ENCODE peak calls at places on chromosomes 5 and 9, in seven cellular contexts. I is H9, Z is body of pancreas, U is pancreas, F is heart left ventricle, K is heart right ventricle, L is tibial nerve. S is an unnamed sample.

GRCh38 chr9:18638448-18639249 is 164.7 kb downstream of the ADAMTSL1 start:
- DNase-seq in I (no peak), Z (no peak), U (no peak), F (no peak), K (no peak), L (no peak), S (no peak)

GRCh38 chr5:101561018-101561417 is 657.9 kb upstream of the ST8SIA4 start:
- DNase-seq in I (no peak), Z (no peak), U (no peak), F (no peak), K (no peak), L (no peak), S (no peak)

GRCh38 chr5:15940905-15941304 is 238.7 kb downstream of the MARCHF11 start:
- DNase-seq in I (no peak), Z (no peak), U (no peak), F (no peak), K (no peak), L (no peak), S (no peak)

GRCh38 chr9:120396926-120397325 is 183.0 kb downstream of the CDK5RAP2 start:
- DNase-seq in I (no peak), Z (no peak), U (no peak), F (no peak), K (no peak), L (no peak), S (no peak)

GRCh38 chr9:94084314-94084713 is at the start of gene PTPDC1:
- DNase-seq in I (peak; percentile 83), Z (no peak), U (no peak), F (no peak), K (peak; percentile 11), L (peak; percentile 15), S (no peak)

GRCh38 chr9:272251-273213 is 57.9 kb downstream of the DOCK8 start:
- DNase-seq in I (no peak), Z (peak; percentile 52), U (no peak), F (peak; percentile 30), K (no peak), L (no peak), S (no peak)

GRCh38 chr5:68378204-68378830 is 162.8 kb downstream of the PIK3R1 start:
- DNase-seq in I (no peak), Z (no peak), U (no peak), F (no peak), K (no peak), L (no peak), S (no peak)

GRCh38 chr5:2049876-2050275 is 167.2 kb upstream of the IRX4 start:
- DNase-seq in I (no peak), Z (no peak), U (no peak), F (no peak), K (no peak), L (no peak), S (no peak)

GRCh38 chr9:115597330-115597729 is 479.4 kb upstream of the TNC start:
- DNase-seq in I (no peak), Z (no peak), U (no peak), F (no peak), K (no peak), L (no peak), S (no peak)

GRCh38 chr9:38208206-38208901 is 139.3 kb upstream of the SHB start:
- DNase-seq in I (no peak), Z (peak; percentile 66), U (peak; percentile 40), F (no peak), K (no peak), L (no peak), S (no peak)

GRCh38 chr5:7391688-7392400 is 4.1 kb upstream of the ADCY2 start:
- DNase-seq in I (no peak), Z (peak; percentile 24), U (no peak), F (no peak), K (no peak), L (no peak), S (no peak)

GRCh38 chr9:109047259-109047658 is 34.0 kb upstream of the CTNNAL1 start:
- DNase-seq in I (no peak), Z (no peak), U (no peak), F (no peak), K (no peak), L (no peak), S (no peak)

GRCh38 chr9:14271078-14271673 is 42.8 kb downstream of the NFIB start:
- DNase-seq in I (peak; percentile 37), Z (peak; percentile 54), U (peak; percentile 40), F (peak; percentile 72), K (peak; percentile 71), L (peak; percentile 57), S (peak; percentile 74)

GRCh38 chr5:145775893-145776444 is 59.2 kb downstream of the PRELID2 start:
- DNase-seq in I (no peak), Z (peak; percentile 40), U (no peak), F (peak; percentile 36), K (no peak), L (no peak), S (no peak)

GRCh38 chr5:24621809-24622208 is 23.0 kb downstream of the CDH10 start:
- DNase-seq in I (no peak), Z (peak; percentile 18), U (no peak), F (no peak), K (no peak), L (peak; percentile 26), S (peak; percentile 15)

GRCh38 chr9:7402704-7403389 is 396.7 kb downstream of the DMAC1 start:
- DNase-seq in I (no peak), Z (no peak), U (no peak), F (no peak), K (no peak), L (no peak), S (no peak)

GRCh38 chr9:19133549-19134345 is 6.5 kb upstream of the PLIN2 start:
- DNase-seq in I (no peak), Z (no peak), U (no peak), F (no peak), K (no peak), L (no peak), S (no peak)

GRCh38 chr5:65809817-65810531 is 88.0 kb downstream of the NLN start:
- DNase-seq in I (no peak), Z (peak; percentile 31), U (no peak), F (peak; percentile 63), K (peak; percentile 56), L (peak; percentile 24), S (peak; percentile 68)

GRCh38 chr9:128099932-128100491 is 27.5 kb downstream of the PTGES2 start:
- DNase-seq in I (no peak), Z (peak; percentile 45), U (peak; percentile 60), F (peak; percentile 73), K (no peak), L (no peak), S (no peak)

GRCh38 chr9:95770653-95771131 is 104.8 kb upstream of the ERCC6L2 start:
- DNase-seq in I (no peak), Z (no peak), U (no peak), F (no peak), K (no peak), L (no peak), S (no peak)

GRCh38 chr5:174329738-174330137 is 284.2 kb downstream of the NSG2 start:
- DNase-seq in I (no peak), Z (no peak), U (no peak), F (no peak), K (no peak), L (no peak), S (no peak)

GRCh38 chr5:103224894-103225246 is 33.7 kb upstream of the MACIR start:
- DNase-seq in I (no peak), Z (no peak), U (no peak), F (no peak), K (no peak), L (no peak), S (no peak)
- TF ChIP-seq CTCF in I (no peak), Z (no peak), U (no peak), F (no peak), K (no peak), L (no peak), S (no peak)

DNA sequence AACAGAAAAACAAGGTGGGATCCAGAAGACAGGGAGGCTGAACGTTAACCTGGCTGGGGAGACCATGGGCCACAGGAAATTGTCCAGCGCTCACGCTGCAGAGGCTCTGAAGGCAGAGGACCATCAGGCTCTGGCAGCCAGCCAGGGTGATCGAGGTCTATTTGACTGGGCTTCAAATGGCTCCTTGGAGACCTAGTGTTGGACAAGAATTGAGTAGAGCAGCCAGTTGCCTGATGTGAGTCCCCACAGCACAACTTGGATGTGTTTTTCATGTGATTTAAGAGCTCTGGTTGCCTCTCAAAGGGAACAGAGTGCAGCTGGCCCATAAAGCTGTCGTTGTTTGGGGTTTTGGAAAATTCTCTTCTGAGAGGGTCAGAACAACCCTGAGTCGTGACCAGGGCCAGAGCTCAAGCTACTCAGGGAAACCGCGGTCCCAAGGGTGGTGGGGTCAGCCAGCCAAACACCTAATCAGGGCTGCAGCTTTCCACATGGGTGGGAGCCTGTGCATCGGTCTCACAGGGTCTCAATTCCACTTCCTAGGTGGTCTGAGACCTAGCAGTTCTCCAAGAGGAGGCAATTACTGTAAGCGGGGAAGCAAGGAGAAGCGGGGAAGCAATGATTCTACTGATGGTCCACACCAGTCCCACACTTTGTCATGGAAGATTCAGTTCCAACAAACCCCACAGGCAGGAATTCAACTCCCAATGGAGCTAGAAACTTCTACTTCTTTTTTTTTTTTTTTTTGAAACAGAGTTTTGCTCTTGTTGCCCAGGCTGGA is 158.9 kb upstream of the RAI14 start:
- DNase-seq in I (no peak), Z (peak; percentile 25), U (no peak), F (peak; percentile 60), K (peak; percentile 76), L (peak; percentile 67), S (peak; percentile 75)
- H3K27ac ChIP-seq in I (no peak overlapping the region), Z (no peak overlapping the region), U (no peak overlapping the region), F (no peak overlapping the region), K (no peak overlapping the region), L (no peak overlapping the region), S (peak overlapping the region; percentile 54)

GRCh38 chr5:115815006-115815692 is 1.3 kb downstream of the CDO1 start:
- DNase-seq in I (no peak), Z (no peak), U (no peak), F (no peak), K (no peak), L (no peak), S (no peak)
- H3K27me3 ChIP-seq in I (peaks cover 9% of the 10 kb centered on the region), Z (no peaks in the 10 kb centered on the region), U (no peaks in the 10 kb centered on the region), F (peaks cover 38% of the 10 kb centered on the region), K (peaks cover 41% of the 10 kb centered on the region), L (peaks cover 34% of the 10 kb centered on the region), S (peaks cover 60% of the 10 kb centered on the region)

DNA sequence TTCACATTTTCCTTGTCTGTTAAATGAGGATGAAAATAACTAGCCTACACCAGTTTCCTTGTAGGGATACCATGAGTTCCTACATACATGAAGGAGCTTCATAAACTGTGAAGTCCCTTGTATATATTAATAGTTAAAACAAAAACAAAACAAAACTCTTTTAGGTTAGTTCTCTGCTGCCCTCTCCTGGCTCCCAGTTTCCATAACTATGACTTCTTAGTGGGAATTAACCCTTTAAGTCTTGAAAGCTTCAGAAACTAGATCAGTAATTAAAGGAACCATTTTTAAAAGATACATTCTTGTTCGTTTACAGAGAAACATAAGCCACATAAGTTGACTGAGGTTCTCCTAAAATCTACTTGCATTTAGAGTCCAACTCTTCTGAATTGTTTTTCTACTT is 500.0 kb upstream of the C9orf72 start:
- DNase-seq in I (no peak), Z (peak; percentile 40), U (no peak), F (no peak), K (no peak), L (no peak), S (no peak)
- TF ChIP-seq CTCF in I (peak; percentile 85), Z (peak; percentile 52), U (peak; percentile 24), F (peak; percentile 11), K (peak; percentile 62), L (peak; percentile 24), S (peak; percentile 50)

DNA sequence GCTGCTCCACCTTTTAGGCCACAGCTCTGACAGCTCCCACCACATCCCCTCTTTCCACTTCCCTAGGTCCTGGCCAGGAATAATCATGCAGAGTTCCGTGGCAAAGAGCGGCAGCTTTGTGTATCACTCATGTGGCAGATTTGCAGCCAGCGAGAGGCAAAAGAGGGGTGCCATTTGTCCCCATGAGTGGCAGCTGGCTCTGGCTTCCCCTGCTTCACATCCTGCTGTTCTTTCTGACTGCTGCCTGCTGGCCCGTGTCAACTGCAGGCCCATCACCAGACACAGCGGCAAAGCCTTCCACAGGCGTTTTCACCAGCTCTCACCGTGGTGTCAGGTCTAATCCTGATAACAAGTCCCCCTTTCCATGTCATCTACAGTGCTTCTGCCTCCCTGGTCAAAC is 430.6 kb upstream of the DAP start:
- DNase-seq in I (no peak), Z (no peak), U (no peak), F (no peak), K (no peak), L (no peak), S (no peak)
- H3K27ac ChIP-seq in I (no peak overlapping the region), Z (no peak overlapping the region), U (no peak overlapping the region), F (no peak overlapping the region), K (no peak overlapping the region), L (no peak overlapping the region), S (no peak overlapping the region)

S was measured in left ventricle myocardium inferior.